ENCODE peak calls at places on chromosomes 7 and 10, in ten cellular contexts. P is lung, W is right lobe of liver, L is dorsolateral prefrontal cortex, C is HL-60, S is neural progenitor cell, I is colonic mucosa, D is thoracic aorta, O is mammary epithelial cell, J is pancreas. H is an unnamed sample.

GRCh38 chr7:74619235-74619860 is 38.2 kb upstream of the GTF2I start:
- DNase-seq in P (no peak), W (no peak), L (no peak), C (no peak), S (peak), I (no peak), D (no peak), O (no peak), J (no peak), H (no peak)

GRCh38 chr10:54096892-54097291 is 704.1 kb downstream of the PCDH15 start:
- DNase-seq in P (no peak), W (no peak), L (no peak), C (no peak), S (no peak), I (no peak), D (no peak), O (no peak), J (no peak), H (no peak)

GRCh38 chr10:14200645-14201534 is 129.8 kb downstream of the FRMD4A start:
- DNase-seq in P (no peak), W (no peak), L (no peak), C (no peak), S (peak), I (peak), D (no peak), O (no peak), J (peak), H (no peak)

GRCh38 chr10:17742918-17743317 is 9.1 kb upstream of the TMEM236 start:
- DNase-seq in P (peak), W (no peak), L (peak), C (no peak), S (peak), I (peak), D (no peak), O (peak), J (peak), H (no peak)

GRCh38 chr10:91551856-91552255 is 81.0 kb downstream of the PPP1R3C start:
- DNase-seq in P (no peak), W (no peak), L (no peak), C (no peak), S (peak), I (peak), D (no peak), O (peak), J (peak), H (no peak)

GRCh38 chr7:145169908-145170307 is 334.1 kb upstream of the TPK1 start:
- DNase-seq in P (no peak), W (no peak), L (no peak), C (no peak), S (no peak), I (no peak), D (no peak), O (no peak), J (no peak), H (no peak)

GRCh38 chr7:53602817-53603418 is 567.5 kb downstream of the POM121L12 start:
- DNase-seq in P (no peak), W (no peak), L (no peak), C (no peak), S (no peak), I (no peak), D (no peak), O (peak), J (no peak), H (no peak)

GRCh38 chr7:39672176-39672575 is 48.8 kb downstream of the RALA start:
- DNase-seq in P (no peak), W (no peak), L (no peak), C (no peak), S (no peak), I (no peak), D (no peak), O (no peak), J (no peak), H (no peak)

GRCh38 chr10:24448351-24449009 is 239.5 kb downstream of the KIAA1217 start:
- DNase-seq in P (no peak), W (no peak), L (no peak), C (no peak), S (no peak), I (no peak), D (no peak), O (peak), J (no peak), H (no peak)

GRCh38 chr10:5555881-5556280 is 31.1 kb downstream of the CALML3 start:
- DNase-seq in P (no peak), W (no peak), L (no peak), C (no peak), S (no peak), I (no peak), D (no peak), O (no peak), J (no peak), H (peak)

GRCh38 chr10:46523119-46523880 is 33.2 kb downstream of the GPRIN2 start:
- DNase-seq in P (no peak), W (no peak), L (peak), C (no peak), S (no peak), I (peak), D (peak), O (peak), J (no peak), H (peak)

GRCh38 chr10:5942001-5942400 is 35.3 kb downstream of the IL15RA start:
- DNase-seq in P (no peak), W (no peak), L (no peak), C (no peak), S (no peak), I (no peak), D (no peak), O (no peak), J (no peak), H (no peak)

GRCh38 chr7:11714205-11714604 is 117.8 kb downstream of the THSD7A start:
- DNase-seq in P (no peak), W (no peak), L (no peak), C (no peak), S (no peak), I (no peak), D (no peak), O (no peak), J (no peak), H (no peak)

GRCh38 chr10:70985824-70986336 is 97.5 kb upstream of the PCBD1 start:
- DNase-seq in P (no peak), W (no peak), L (no peak), C (no peak), S (no peak), I (peak), D (no peak), O (peak), J (no peak), H (peak)

GRCh38 chr10:103693070-103693811 is 162.1 kb downstream of the SH3PXD2A start:
- DNase-seq in P (no peak), W (no peak), L (no peak), C (no peak), S (peak), I (peak), D (no peak), O (no peak), J (no peak), H (no peak)

GRCh38 chr7:157521752-157522151 is 184.9 kb downstream of the DNAJB6 start:
- DNase-seq in P (no peak), W (no peak), L (no peak), C (no peak), S (no peak), I (no peak), D (no peak), O (no peak), J (no peak), H (no peak)

GRCh38 chr10:69422676-69423075 is 6.0 kb upstream of the TACR2 start:
- DNase-seq in P (no peak), W (no peak), L (no peak), C (no peak), S (no peak), I (no peak), D (no peak), O (no peak), J (no peak), H (no peak)

GRCh38 chr10:91944880-91945630 is 21.5 kb downstream of the BTAF1 start:
- DNase-seq in P (no peak), W (no peak), L (no peak), C (no peak), S (no peak), I (no peak), D (no peak), O (peak), J (no peak), H (no peak)

GRCh38 chr7:138886501-138886917 is 88.5 kb upstream of the ATP6V0A4 start:
- DNase-seq in P (no peak), W (no peak), L (no peak), C (no peak), S (peak), I (peak), D (no peak), O (peak), J (peak), H (no peak)

GRCh38 chr7:27150568-27151340 is 1.6 kb downstream of the HOXA3 start:
- DNase-seq in P (peak), W (no peak), L (no peak), C (no peak), S (peak), I (peak), D (no peak), O (peak), J (peak), H (peak)

GRCh38 chr7:23357190-23358093 is 58.3 kb downstream of the MALSU1 start:
- DNase-seq in P (no peak), W (no peak), L (no peak), C (no peak), S (no peak), I (no peak), D (no peak), O (peak), J (no peak), H (no peak)

GRCh38 chr10:16773334-16773733 is 43.9 kb downstream of the RSU1 start:
- DNase-seq in P (no peak), W (no peak), L (no peak), C (no peak), S (no peak), I (no peak), D (no peak), O (no peak), J (no peak), H (no peak)

GRCh38 chr7:20651960-20652544 is 36.6 kb downstream of the ABCB5 start:
- DNase-seq in P (no peak), W (no peak), L (no peak), C (no peak), S (no peak), I (no peak), D (no peak), O (no peak), J (no peak), H (no peak)

GRCh38 chr7:34728156-34728555 is 70.1 kb downstream of the NPSR1 start:
- DNase-seq in P (no peak), W (no peak), L (no peak), C (no peak), S (no peak), I (no peak), D (no peak), O (no peak), J (no peak), H (no peak)

GRCh38 chr10:72093450-72093849 is 5.1 kb upstream of the SPOCK2 start:
- DNase-seq in P (no peak), W (no peak), L (no peak), C (no peak), S (no peak), I (no peak), D (no peak), O (no peak), J (no peak), H (no peak)

GRCh38 chr7:19619122-19619521 is 89.7 kb downstream of the POLR1F start:
- DNase-seq in P (no peak), W (no peak), L (no peak), C (peak), S (no peak), I (no peak), D (no peak), O (peak), J (no peak), H (no peak)

GRCh38 chr7:74587435-74588126 is 69.9 kb upstream of the GTF2I start:
- DNase-seq in P (peak), W (peak), L (peak), C (no peak), S (peak), I (peak), D (peak), O (peak), J (peak), H (peak)

GRCh38 chr7:10707519-10707918 is 266.2 kb upstream of the PHF14 start:
- DNase-seq in P (no peak), W (no peak), L (no peak), C (no peak), S (no peak), I (no peak), D (no peak), O (no peak), J (no peak), H (no peak)

GRCh38 chr7:5690931-5691461 is 90.5 kb downstream of the RNF216 start:
- DNase-seq in P (no peak), W (no peak), L (no peak), C (no peak), S (no peak), I (no peak), D (no peak), O (peak), J (no peak), H (no peak)

GRCh38 chr10:88897019-88897853 is 17.2 kb downstream of the STAMBPL1 start:
- DNase-seq in P (no peak), W (no peak), L (no peak), C (no peak), S (no peak), I (peak), D (no peak), O (no peak), J (no peak), H (no peak)

GRCh38 chr7:81684513-81685262 is 85.2 kb downstream of the HGF start:
- DNase-seq in P (peak), W (peak), L (peak), C (peak), S (peak), I (peak), D (peak), O (peak), J (peak), H (peak)
- H3K27ac ChIP-seq in P (peak), W (no peak), L (no peak), C (no peak), S (no peak), I (no peak), D (no peak), O (peak), J (no peak), H (peak)

GRCh38 chr7:112226701-112227276 is 20.3 kb downstream of the ZNF277 start:
- DNase-seq in P (no peak), W (no peak), L (no peak), C (no peak), S (no peak), I (no peak), D (no peak), O (peak), J (no peak), H (no peak)
- TF ChIP-seq CTCF in P (no peak), W (no peak), L (no peak), C (no peak), S (no peak), I (no peak), D (no peak), O (no peak), J (no peak), H (no peak)

GRCh38 chr7:151875862-151876111 is 1.1 kb downstream of the PRKAG2 start:
- DNase-seq in P (no peak), W (no peak), L (no peak), C (no peak), S (peak), I (no peak), D (no peak), O (no peak), J (no peak), H (no peak)
- H3K27ac ChIP-seq in P (peak), W (peak), L (peak), C (peak), S (no peak), I (peak), D (peak), O (no peak), J (peak), H (peak)

GRCh38 chr7:51067757-51068156 is 248.9 kb downstream of the COBL start:
- DNase-seq in P (peak), W (no peak), L (peak), C (no peak), S (peak), I (peak), D (no peak), O (peak), J (peak), H (no peak)
- TF ChIP-seq CTCF in P (peak), W (peak), L (peak), C (peak), S (peak), I (peak), D (peak), O (peak), J (peak), H (peak)

GRCh38 chr7:92330835-92331438 is 85.2 kb downstream of the ANKIB1 start:
- DNase-seq in P (no peak), W (no peak), L (no peak), C (no peak), S (no peak), I (no peak), D (no peak), O (no peak), J (no peak), H (no peak)
- H3K27ac ChIP-seq in P (no peak), W (no peak), L (no peak), C (no peak), S (no peak), I (no peak), D (no peak), O (no peak), J (no peak), H (no peak)

DNA sequence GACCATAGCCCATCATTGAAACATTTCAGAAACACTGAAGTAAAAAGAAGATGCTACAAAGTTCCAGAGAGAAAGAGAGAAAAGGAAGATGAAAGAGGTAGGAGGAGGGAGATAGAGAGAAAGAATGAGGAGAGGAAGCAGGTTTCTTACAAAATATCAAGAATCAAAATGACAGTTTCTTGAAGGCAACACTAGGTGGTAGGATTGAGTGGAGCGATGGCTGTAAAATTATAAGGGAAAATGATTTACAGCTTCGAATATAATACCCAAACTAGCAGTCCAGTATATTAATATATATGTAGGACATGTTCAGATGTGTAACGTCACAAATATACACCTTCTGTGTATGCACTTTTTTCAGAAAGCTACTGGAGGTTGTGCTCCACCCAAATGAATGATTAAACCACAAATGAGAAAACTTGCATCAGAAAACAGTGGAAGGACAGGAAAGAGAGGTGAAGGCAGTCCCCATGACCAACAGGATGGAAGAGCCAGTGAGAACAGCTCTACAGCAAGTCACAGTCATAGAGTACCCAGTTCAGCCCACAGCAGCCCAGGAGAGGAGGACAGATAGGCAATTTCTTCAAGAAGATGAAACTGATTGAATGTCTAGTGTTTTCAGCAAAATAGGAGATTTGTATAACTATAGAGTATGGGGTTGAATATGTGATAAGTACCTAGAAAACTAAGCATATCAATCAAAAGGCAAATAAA is 151.5 kb upstream of the TARP start:
- DNase-seq in P (no peak), W (no peak), L (no peak), C (no peak), S (no peak), I (no peak), D (no peak), O (no peak), J (no peak), H (no peak)
- TF ChIP-seq CTCF in P (no peak), W (no peak), L (no peak), C (no peak), S (peak), I (no peak), D (no peak), O (no peak), J (no peak), H (no peak)

DNA sequence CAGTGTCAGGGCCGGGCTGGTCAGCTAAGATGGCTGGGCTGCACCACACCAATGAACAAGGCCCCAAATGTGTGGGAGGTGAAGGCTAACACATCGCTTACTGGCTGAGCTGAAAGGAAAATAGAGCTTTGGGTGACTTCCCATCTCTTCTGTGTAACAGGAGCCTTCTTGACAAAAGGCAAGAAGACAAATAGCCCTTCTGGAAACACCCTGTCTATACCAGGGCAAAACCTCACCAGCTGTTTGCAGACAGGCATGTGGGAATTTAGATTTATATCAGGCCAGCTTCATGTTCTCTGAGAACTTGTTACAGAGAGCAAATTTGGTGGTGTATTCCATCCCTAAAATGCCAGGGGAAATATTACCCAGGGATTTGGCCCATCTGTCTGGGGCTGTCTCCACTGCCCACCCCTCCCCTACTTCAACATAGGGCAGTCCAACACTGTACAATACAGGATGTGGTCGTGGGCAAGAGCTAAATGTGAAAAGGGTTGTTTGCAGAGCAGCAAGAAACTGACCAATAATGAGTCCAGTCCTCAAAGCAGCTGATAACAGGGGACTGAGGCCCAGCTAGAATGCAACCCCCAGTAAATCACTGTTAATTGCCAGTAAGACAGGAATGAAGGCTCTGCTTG is 37.1 kb downstream of the AFAP1L2 start:
- DNase-seq in P (no peak), W (no peak), L (no peak), C (no peak), S (no peak), I (no peak), D (no peak), O (no peak), J (no peak), H (no peak)
- H3K27ac ChIP-seq in P (no peak), W (no peak), L (no peak), C (no peak), S (no peak), I (no peak), D (peak), O (no peak), J (no peak), H (peak)

DNA sequence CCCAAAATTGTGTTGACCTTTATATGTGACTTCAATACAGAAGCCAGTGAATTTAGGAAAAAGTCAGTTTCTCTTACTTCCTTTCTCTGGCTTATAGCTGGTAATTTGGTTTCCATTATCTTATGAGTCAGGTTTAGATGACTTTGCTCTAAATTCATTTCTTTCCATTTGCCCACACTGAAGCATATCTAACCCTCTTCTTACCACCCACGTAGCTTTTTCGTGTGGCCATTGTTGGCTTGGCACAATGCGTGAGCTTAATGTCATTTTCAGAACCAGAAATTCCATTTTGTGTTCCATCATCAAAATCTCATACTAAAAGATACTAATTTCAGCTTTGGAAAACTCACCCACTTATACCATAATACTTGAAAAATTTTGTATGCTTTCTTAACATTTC is 271.2 kb downstream of the INHBA start:
- DNase-seq in P (no peak), W (no peak), L (no peak), C (no peak), S (no peak), I (no peak), D (no peak), O (no peak), J (no peak), H (no peak)
- TF ChIP-seq CTCF in P (no peak), W (no peak), L (no peak), C (no peak), S (no peak), I (no peak), D (no peak), O (no peak), J (no peak), H (no peak)

H was measured in spleen.